ENCODE peak calls at places on chromosomes 1 and 21, in eight cellular contexts. G is cardiac fibroblast, F is brain microvascular endothelial cell, H is heart right ventricle, L is Panc1, B is transverse colon, U is psoas muscle, P is AG04449. M is an unnamed sample.

GRCh38 chr1:79128726-79129125 is 122.2 kb upstream of the ADGRL4 start:
- DNase-seq in G (peak; percentile 80), F (peak; percentile 54), H (no peak), L (peak; percentile 46), B (no peak), U (no peak), P (peak; percentile 59), M (no peak)

GRCh38 chr1:9426291-9426711 is 113.0 kb upstream of the SLC25A33 start:
- DNase-seq in G (no peak), F (no peak), H (no peak), L (no peak), B (peak; percentile 75), U (no peak), P (no peak), M (no peak)

GRCh38 chr1:169890761-169891538 is 2.7 kb downstream of the SCYL3 start:
- DNase-seq in G (no peak), F (no peak), H (no peak), L (no peak), B (peak; percentile 24), U (no peak), P (no peak), M (no peak)

GRCh38 chr21:46596201-46596600 is 8.7 kb downstream of the S100B start:
- DNase-seq in G (no peak), F (no peak), H (no peak), L (no peak), B (no peak), U (no peak), P (no peak), M (no peak)

GRCh38 chr1:62230724-62231123 is 36.1 kb downstream of the L1TD1 start:
- DNase-seq in G (no peak), F (peak; percentile 82), H (no peak), L (no peak), B (no peak), U (no peak), P (peak; percentile 3), M (no peak)

GRCh38 chr1:203084588-203085527 is 954 bp downstream of the MYOG start:
- DNase-seq in G (no peak), F (no peak), H (peak; percentile 1), L (no peak), B (no peak), U (peak; percentile 87), P (no peak), M (peak; percentile 62)

GRCh38 chr21:41722052-41723018 is 44.5 kb downstream of the RIPK4 start:
- DNase-seq in G (no peak), F (no peak), H (no peak), L (no peak), B (no peak), U (peak; percentile 25), P (no peak), M (no peak)

GRCh38 chr1:215583185-215583692 is 16.1 kb downstream of the KCTD3 start:
- DNase-seq in G (no peak), F (no peak), H (no peak), L (no peak), B (no peak), U (no peak), P (no peak), M (no peak)

GRCh38 chr21:18384771-18385170 is 18.8 kb downstream of the TMPRSS15 start:
- DNase-seq in G (peak; percentile 1), F (no peak), H (no peak), L (no peak), B (no peak), U (no peak), P (no peak), M (no peak)

GRCh38 chr21:18382141-18382540 is 21.4 kb downstream of the TMPRSS15 start:
- DNase-seq in G (no peak), F (no peak), H (no peak), L (no peak), B (no peak), U (no peak), P (no peak), M (no peak)

GRCh38 chr21:18387994-18388393 is 15.6 kb downstream of the TMPRSS15 start:
- DNase-seq in G (no peak), F (no peak), H (no peak), L (no peak), B (no peak), U (no peak), P (no peak), M (no peak)
- TF ChIP-seq CTCF in G (no peak), F (peak; percentile 10), H (no peak), L (no peak), B (no peak), U (no peak), P (no peak), M (no peak)

DNA sequence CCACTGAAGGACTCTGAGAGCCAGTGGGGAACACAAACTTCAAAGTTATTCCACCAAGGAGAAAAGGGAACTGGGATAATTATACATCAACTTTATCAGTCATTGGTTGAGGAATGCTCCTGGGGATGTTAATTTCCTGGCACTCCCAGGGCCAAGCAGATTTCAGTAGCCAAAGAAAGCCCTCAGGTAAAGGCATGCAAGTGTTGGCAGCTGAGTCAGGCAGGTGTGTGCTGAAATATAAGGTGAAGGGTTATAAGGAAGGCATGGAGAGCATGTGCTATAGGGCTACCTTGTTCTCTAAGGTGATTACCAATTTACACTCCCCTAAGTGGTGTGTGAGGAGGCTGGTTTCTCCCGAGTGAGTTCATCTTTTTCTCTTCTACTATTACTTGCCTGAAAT is 374.7 kb upstream of the PBX1 start:
- DNase-seq in G (no peak), F (no peak), H (no peak), L (no peak), B (peak; percentile 38), U (no peak), P (no peak), M (no peak)
- TF ChIP-seq CTCF in G (no peak), F (no peak), H (no peak), L (no peak), B (no peak), U (no peak), P (no peak), M (no peak)

DNA sequence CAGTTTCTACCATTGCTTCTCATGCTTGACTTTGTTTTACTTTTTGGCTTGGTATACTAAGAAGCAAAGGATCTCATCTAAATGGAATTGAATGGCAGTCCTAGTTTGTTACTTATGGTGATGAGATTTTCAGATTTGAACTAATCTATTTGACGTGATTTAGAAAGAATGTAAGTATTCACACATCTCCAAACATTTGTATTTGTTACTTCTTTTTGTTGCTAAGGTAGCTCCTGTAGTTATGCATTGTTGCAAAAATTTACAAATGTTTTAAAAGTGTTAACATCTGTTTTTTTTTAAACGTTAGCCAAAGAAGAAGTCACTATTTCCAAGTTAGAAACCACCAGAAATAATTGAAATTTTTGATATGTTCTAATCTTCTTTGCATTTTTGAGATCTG is 222.5 kb downstream of the RPS6KC1 start:
- DNase-seq in G (peak; percentile 8), F (no peak), H (no peak), L (no peak), B (no peak), U (no peak), P (no peak), M (no peak)
- TF ChIP-seq CTCF in G (no peak), F (no peak), H (no peak), L (no peak), B (no peak), U (no peak), P (no peak), M (no peak)

GRCh38 chr1:2948001-2948750 is 73.1 kb upstream of the ACTRT2 start:
- DNase-seq in G (no peak), F (no peak), H (no peak), L (no peak), B (no peak), U (peak; percentile 28), P (no peak), M (no peak)
- TF ChIP-seq CTCF in G (no peak), F (no peak), H (no peak), L (no peak), B (no peak), U (no peak), P (no peak), M (no peak)

GRCh38 chr1:19029191-19030085 is 73.0 kb upstream of the IFFO2 start:
- DNase-seq in G (no peak), F (no peak), H (no peak), L (no peak), B (no peak), U (no peak), P (no peak), M (no peak)
- TF ChIP-seq CTCF in G (no peak), F (no peak), H (no peak), L (no peak), B (no peak), U (no peak), P (no peak), M (no peak)

DNA sequence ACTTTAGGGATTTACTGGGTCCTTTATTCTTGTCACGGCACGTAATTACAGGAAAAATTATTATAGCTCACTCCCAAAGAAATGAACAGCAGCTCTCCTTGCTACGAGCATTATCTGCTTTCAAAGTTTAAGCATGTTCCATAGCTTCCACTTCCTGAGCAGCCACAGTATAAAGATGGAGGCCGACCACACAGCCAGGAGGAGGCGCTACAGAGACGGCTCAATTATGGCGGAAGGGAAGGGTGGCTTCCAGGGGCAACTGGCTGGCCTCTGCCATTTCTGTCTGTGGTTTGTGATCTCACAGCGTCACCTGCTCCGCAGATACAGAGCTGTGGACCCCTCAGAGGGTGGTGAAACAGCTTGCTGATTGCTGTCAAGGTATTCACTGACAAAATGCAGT is 212.3 kb upstream of the GREM2 start:
- DNase-seq in G (no peak), F (no peak), H (no peak), L (no peak), B (no peak), U (no peak), P (no peak), M (no peak)
- TF ChIP-seq CTCF in G (no peak), F (peak; percentile 4), H (no peak), L (peak; percentile 31), B (no peak), U (no peak), P (no peak), M (no peak)

GRCh38 chr1:42690477-42691156 is 8.4 kb downstream of the YBX1 start:
- DNase-seq in G (no peak), F (no peak), H (no peak), L (no peak), B (no peak), U (no peak), P (no peak), M (no peak)
- TF ChIP-seq CTCF in G (no peak), F (peak; percentile 31), H (no peak), L (peak; percentile 28), B (no peak), U (no peak), P (no peak), M (no peak)

M was measured in type B pancreatic cell.